ENCODE peak calls at places on chromosomes 3 and 15, in ten cellular contexts. One of them, this sample, is unnamed.

GRCh38 chr15:67544475-67544874 is 2.0 kb downstream of the MAP2K5 start:
- DNase-seq in CD8-positive, alpha-beta T cell: no peak
- DNase-seq in right cardiac atrium: no peak
- DNase-seq in stimulated activated CD8-positive, alpha-beta memory T cell treated with anti-CD3 and anti-CD28 coated beads, Interleukin-7, amount 100 ng/mL, for 24 hours: no peak
- DNase-seq in left ventricle myocardium superior: no peak
- DNase-seq in RPMI8226: no peak
- DNase-seq in M059J: no peak
- DNase-seq in H54: no peak
- DNase-seq in amniotic stem cell: no peak
- DNase-seq in effector memory CD8-positive, alpha-beta T cell: no peak
- DNase-seq in this sample: no peak

GRCh38 chr15:88258021-88258641 is 1.6 kb upstream of the NTRK3 start:
- DNase-seq in M059J: peak; percentile 52
- DNase-seq in CD8-positive, alpha-beta T cell: no peak
- DNase-seq in H54: no peak
- DNase-seq in stimulated activated CD8-positive, alpha-beta memory T cell treated with anti-CD3 and anti-CD28 coated beads, Interleukin-7, amount 100 ng/mL, for 24 hours: no peak
- DNase-seq in amniotic stem cell: no peak
- DNase-seq in RPMI8226: peak; percentile 15
- DNase-seq in left ventricle myocardium superior: no peak
- DNase-seq in right cardiac atrium: peak; percentile 31
- DNase-seq in effector memory CD8-positive, alpha-beta T cell: no peak
- DNase-seq in this sample: no peak

GRCh38 chr3:122793568-122794416 is at the start of gene HSPBAP1:
- DNase-seq in effector memory CD8-positive, alpha-beta T cell: peak; percentile 88
- DNase-seq in H54: peak; percentile 72
- DNase-seq in stimulated activated CD8-positive, alpha-beta memory T cell treated with anti-CD3 and anti-CD28 coated beads, Interleukin-7, amount 100 ng/mL, for 24 hours: peak; percentile 89
- DNase-seq in amniotic stem cell: no peak
- DNase-seq in M059J: peak; percentile 98
- DNase-seq in left ventricle myocardium superior: peak; percentile 96
- DNase-seq in right cardiac atrium: peak; percentile 95
- DNase-seq in CD8-positive, alpha-beta T cell: peak; percentile 72
- DNase-seq in RPMI8226: peak; percentile 92
- DNase-seq in this sample: peak; percentile 83

GRCh38 chr3:37955918-37956317 is 34.7 kb upstream of the VILL start:
- DNase-seq in effector memory CD8-positive, alpha-beta T cell: no peak
- DNase-seq in RPMI8226: no peak
- DNase-seq in stimulated activated CD8-positive, alpha-beta memory T cell treated with anti-CD3 and anti-CD28 coated beads, Interleukin-7, amount 100 ng/mL, for 24 hours: no peak
- DNase-seq in H54: no peak
- DNase-seq in amniotic stem cell: no peak
- DNase-seq in right cardiac atrium: no peak
- DNase-seq in CD8-positive, alpha-beta T cell: no peak
- DNase-seq in left ventricle myocardium superior: no peak
- DNase-seq in M059J: no peak
- DNase-seq in this sample: no peak

GRCh38 chr3:16114930-16115329 is 59.5 kb upstream of the GALNT15 start:
- DNase-seq in amniotic stem cell: no peak
- DNase-seq in M059J: no peak
- DNase-seq in H54: no peak
- DNase-seq in right cardiac atrium: no peak
- DNase-seq in effector memory CD8-positive, alpha-beta T cell: no peak
- DNase-seq in CD8-positive, alpha-beta T cell: no peak
- DNase-seq in RPMI8226: no peak
- DNase-seq in left ventricle myocardium superior: no peak
- DNase-seq in stimulated activated CD8-positive, alpha-beta memory T cell treated with anti-CD3 and anti-CD28 coated beads, Interleukin-7, amount 100 ng/mL, for 24 hours: no peak
- DNase-seq in this sample: no peak

GRCh38 chr3:154552338-154552737 is 122.3 kb upstream of the GPR149 start:
- DNase-seq in stimulated activated CD8-positive, alpha-beta memory T cell treated with anti-CD3 and anti-CD28 coated beads, Interleukin-7, amount 100 ng/mL, for 24 hours: no peak
- DNase-seq in amniotic stem cell: no peak
- DNase-seq in effector memory CD8-positive, alpha-beta T cell: no peak
- DNase-seq in right cardiac atrium: no peak
- DNase-seq in M059J: no peak
- DNase-seq in CD8-positive, alpha-beta T cell: no peak
- DNase-seq in RPMI8226: no peak
- DNase-seq in left ventricle myocardium superior: no peak
- DNase-seq in H54: no peak
- DNase-seq in this sample: no peak

GRCh38 chr3:107218864-107219269 is 158.4 kb upstream of the CCDC54 start:
- DNase-seq in H54: no peak
- DNase-seq in RPMI8226: no peak
- DNase-seq in effector memory CD8-positive, alpha-beta T cell: no peak
- DNase-seq in stimulated activated CD8-positive, alpha-beta memory T cell treated with anti-CD3 and anti-CD28 coated beads, Interleukin-7, amount 100 ng/mL, for 24 hours: no peak
- DNase-seq in right cardiac atrium: no peak
- DNase-seq in left ventricle myocardium superior: no peak
- DNase-seq in amniotic stem cell: no peak
- DNase-seq in CD8-positive, alpha-beta T cell: no peak
- DNase-seq in M059J: peak; percentile 49
- DNase-seq in this sample: no peak

GRCh38 chr3:187447737-187448136 is 79.6 kb downstream of the RTP4 start:
- DNase-seq in RPMI8226: no peak
- DNase-seq in CD8-positive, alpha-beta T cell: no peak
- DNase-seq in stimulated activated CD8-positive, alpha-beta memory T cell treated with anti-CD3 and anti-CD28 coated beads, Interleukin-7, amount 100 ng/mL, for 24 hours: no peak
- DNase-seq in effector memory CD8-positive, alpha-beta T cell: no peak
- DNase-seq in left ventricle myocardium superior: no peak
- DNase-seq in amniotic stem cell: no peak
- DNase-seq in right cardiac atrium: no peak
- DNase-seq in H54: no peak
- DNase-seq in M059J: no peak
- DNase-seq in this sample: no peak

GRCh38 chr15:81106560-81106959 is 27.5 kb upstream of the CFAP161 start:
- DNase-seq in right cardiac atrium: peak; percentile 31
- DNase-seq in left ventricle myocardium superior: no peak
- DNase-seq in amniotic stem cell: peak; percentile 62
- DNase-seq in RPMI8226: peak; percentile 73
- DNase-seq in H54: peak; percentile 50
- DNase-seq in M059J: peak; percentile 76
- DNase-seq in effector memory CD8-positive, alpha-beta T cell: peak; percentile 4
- DNase-seq in CD8-positive, alpha-beta T cell: no peak
- DNase-seq in stimulated activated CD8-positive, alpha-beta memory T cell treated with anti-CD3 and anti-CD28 coated beads, Interleukin-7, amount 100 ng/mL, for 24 hours: no peak
- DNase-seq in this sample: no peak

GRCh38 chr3:41299036-41299435 is 99.7 kb downstream of the CTNNB1 start:
- DNase-seq in RPMI8226: no peak
- DNase-seq in H54: no peak
- DNase-seq in effector memory CD8-positive, alpha-beta T cell: no peak
- DNase-seq in right cardiac atrium: no peak
- DNase-seq in M059J: no peak
- DNase-seq in amniotic stem cell: no peak
- DNase-seq in left ventricle myocardium superior: no peak
- DNase-seq in CD8-positive, alpha-beta T cell: no peak
- DNase-seq in stimulated activated CD8-positive, alpha-beta memory T cell treated with anti-CD3 and anti-CD28 coated beads, Interleukin-7, amount 100 ng/mL, for 24 hours: no peak
- DNase-seq in this sample: no peak

GRCh38 chr3:196969001-196969659 is 497 bp upstream of the PIGZ start:
- DNase-seq in left ventricle myocardium superior: peak; percentile 50
- DNase-seq in right cardiac atrium: no peak
- DNase-seq in stimulated activated CD8-positive, alpha-beta memory T cell treated with anti-CD3 and anti-CD28 coated beads, Interleukin-7, amount 100 ng/mL, for 24 hours: no peak
- DNase-seq in CD8-positive, alpha-beta T cell: no peak
- DNase-seq in H54: peak; percentile 68
- DNase-seq in effector memory CD8-positive, alpha-beta T cell: peak; percentile 32
- DNase-seq in RPMI8226: peak; percentile 66
- DNase-seq in amniotic stem cell: no peak
- DNase-seq in M059J: peak; percentile 52
- DNase-seq in this sample: no peak

GRCh38 chr3:22236490-22237271 is 485.7 kb upstream of the ZNF385D start:
- DNase-seq in RPMI8226: peak; percentile 31
- DNase-seq in amniotic stem cell: no peak
- DNase-seq in H54: no peak
- DNase-seq in M059J: no peak
- DNase-seq in left ventricle myocardium superior: no peak
- DNase-seq in right cardiac atrium: no peak
- DNase-seq in CD8-positive, alpha-beta T cell: no peak
- DNase-seq in effector memory CD8-positive, alpha-beta T cell: no peak
- DNase-seq in stimulated activated CD8-positive, alpha-beta memory T cell treated with anti-CD3 and anti-CD28 coated beads, Interleukin-7, amount 100 ng/mL, for 24 hours: no peak
- DNase-seq in this sample: no peak

GRCh38 chr3:183697610-183698317 is at the start of gene YEATS2:
- DNase-seq in amniotic stem cell: no peak
- DNase-seq in M059J: peak; percentile 65
- DNase-seq in RPMI8226: peak; percentile 87
- DNase-seq in H54: peak; percentile 94
- DNase-seq in CD8-positive, alpha-beta T cell: peak; percentile 28
- DNase-seq in effector memory CD8-positive, alpha-beta T cell: peak; percentile 47
- DNase-seq in right cardiac atrium: peak; percentile 71
- DNase-seq in stimulated activated CD8-positive, alpha-beta memory T cell treated with anti-CD3 and anti-CD28 coated beads, Interleukin-7, amount 100 ng/mL, for 24 hours: peak; percentile 50
- DNase-seq in left ventricle myocardium superior: peak; percentile 83
- DNase-seq in this sample: no peak

GRCh38 chr3:5448816-5449215 is 261.3 kb downstream of the EDEM1 start:
- DNase-seq in left ventricle myocardium superior: no peak
- DNase-seq in effector memory CD8-positive, alpha-beta T cell: no peak
- DNase-seq in RPMI8226: no peak
- DNase-seq in H54: no peak
- DNase-seq in amniotic stem cell: no peak
- DNase-seq in CD8-positive, alpha-beta T cell: no peak
- DNase-seq in M059J: no peak
- DNase-seq in stimulated activated CD8-positive, alpha-beta memory T cell treated with anti-CD3 and anti-CD28 coated beads, Interleukin-7, amount 100 ng/mL, for 24 hours: no peak
- DNase-seq in right cardiac atrium: no peak
- DNase-seq in this sample: no peak

GRCh38 chr15:60616628-60617027 is 137.7 kb upstream of the ICE2 start:
- DNase-seq in CD8-positive, alpha-beta T cell: no peak
- DNase-seq in amniotic stem cell: no peak
- DNase-seq in left ventricle myocardium superior: no peak
- DNase-seq in M059J: no peak
- DNase-seq in RPMI8226: no peak
- DNase-seq in stimulated activated CD8-positive, alpha-beta memory T cell treated with anti-CD3 and anti-CD28 coated beads, Interleukin-7, amount 100 ng/mL, for 24 hours: no peak
- DNase-seq in right cardiac atrium: no peak
- DNase-seq in effector memory CD8-positive, alpha-beta T cell: no peak
- DNase-seq in H54: no peak
- DNase-seq in this sample: no peak

GRCh38 chr3:42846682-42847522 is 28.8 kb downstream of the CYP8B1 start:
- DNase-seq in CD8-positive, alpha-beta T cell: no peak
- DNase-seq in left ventricle myocardium superior: peak; percentile 51
- DNase-seq in amniotic stem cell: no peak
- DNase-seq in stimulated activated CD8-positive, alpha-beta memory T cell treated with anti-CD3 and anti-CD28 coated beads, Interleukin-7, amount 100 ng/mL, for 24 hours: no peak
- DNase-seq in RPMI8226: peak; percentile 47
- DNase-seq in M059J: no peak
- DNase-seq in right cardiac atrium: no peak
- DNase-seq in effector memory CD8-positive, alpha-beta T cell: no peak
- DNase-seq in H54: no peak
- DNase-seq in this sample: no peak

This sample was measured in glomerular endothelial cell.